ENCODE peak calls at places on chromosomes 16 and 17, in five cellular contexts. D is CD8-positive, alpha-beta T cell; Q is nephron progenitor cell; A is fibroblast of the aortic adventitia; R is Calu3. E is an unnamed sample.

GRCh38 chr16:67181346-67181745 is 2.4 kb downstream of the MATCAP1 start:
- DNase-seq in D (no peak), Q (no peak), A (peak), R (no peak), E (no peak)

GRCh38 chr17:2239882-2240430 is 63.6 kb downstream of the SMG6 start:
- DNase-seq in D (no peak), Q (no peak), A (peak), R (no peak), E (no peak)

GRCh38 chr17:64448665-64449512 is at the start of gene MILR1:
- DNase-seq in D (no peak), Q (no peak), A (peak), R (peak), E (peak)

GRCh38 chr16:15915555-15916081 is 27.2 kb upstream of the CEP20 start:
- DNase-seq in D (no peak), Q (no peak), A (no peak), R (no peak), E (no peak)

GRCh38 chr17:41415833-41416335 is 8.5 kb downstream of the KRT37 start:
- DNase-seq in D (no peak), Q (no peak), A (peak), R (no peak), E (no peak)

GRCh38 chr17:81711814-81712467 is at the start of gene SLC25A10:
- DNase-seq in D (peak), Q (peak), A (peak), R (peak), E (peak)

GRCh38 chr17:79085154-79085920 is 10.7 kb downstream of the ENGASE start:
- DNase-seq in D (no peak), Q (no peak), A (no peak), R (no peak), E (no peak)

GRCh38 chr16:65783709-65784474 is 582.6 kb upstream of the CDH5 start:
- DNase-seq in D (no peak), Q (no peak), A (peak), R (no peak), E (no peak)

GRCh38 chr17:35616506-35616905 is 29.4 kb downstream of the AP2B1 start:
- DNase-seq in D (no peak), Q (no peak), A (no peak), R (no peak), E (no peak)

GRCh38 chr17:11803635-11804034 is 193.6 kb downstream of the ZNF18 start:
- DNase-seq in D (no peak), Q (no peak), A (no peak), R (no peak), E (no peak)

GRCh38 chr16:27330542-27330941 is 16.8 kb downstream of the IL4R start:
- DNase-seq in D (no peak), Q (no peak), A (peak), R (no peak), E (no peak)

GRCh38 chr16:53457670-53458069 is 23.4 kb downstream of the RBL2 start:
- DNase-seq in D (peak), Q (no peak), A (no peak), R (no peak), E (no peak)

GRCh38 chr16:89595330-89596060 is 17.9 kb upstream of the DPEP1 start:
- DNase-seq in D (no peak), Q (no peak), A (no peak), R (no peak), E (no peak)

GRCh38 chr16:67271446-67271845 is 7.9 kb upstream of the PLEKHG4 start:
- DNase-seq in D (no peak), Q (no peak), A (no peak), R (no peak), E (no peak)

GRCh38 chr17:8192070-8192815 is 2.3 kb upstream of the BORCS6 start:
- DNase-seq in D (peak), Q (peak), A (peak), R (peak), E (peak)

GRCh38 chr17:3935825-3936355 is 19.6 kb upstream of the P2RX1 start:
- DNase-seq in D (no peak), Q (no peak), A (peak), R (no peak), E (no peak)

GRCh38 chr16:59259964-59260348 is 525.8 kb upstream of the GOT2 start:
- DNase-seq in D (no peak), Q (no peak), A (no peak), R (no peak), E (no peak)

GRCh38 chr16:6012716-6013115 is 915.1 kb upstream of the EEF2KMT start:
- DNase-seq in D (no peak), Q (no peak), A (no peak), R (no peak), E (no peak)

GRCh38 chr17:42248351-42249179 is 27.6 kb downstream of the STAT5B start:
- DNase-seq in D (peak), Q (no peak), A (peak), R (no peak), E (peak)

GRCh38 chr17:17782425-17783120 is 54.2 kb downstream of the SREBF1 start:
- DNase-seq in D (no peak), Q (peak), A (no peak), R (peak), E (no peak)

GRCh38 chr16:31113420-31114124 is 3.9 kb upstream of the KAT8 start:
- DNase-seq in D (no peak), Q (no peak), A (no peak), R (peak), E (peak)

GRCh38 chr16:20382202-20382948 is 22.2 kb downstream of the PDILT start:
- DNase-seq in D (no peak), Q (no peak), A (no peak), R (no peak), E (no peak)

GRCh38 chr17:51722994-51723393 is 435.5 kb downstream of the CA10 start:
- DNase-seq in D (no peak), Q (no peak), A (no peak), R (no peak), E (no peak)

GRCh38 chr17:2262146-2262587 is 41.4 kb downstream of the SMG6 start:
- DNase-seq in D (no peak), Q (no peak), A (peak), R (no peak), E (no peak)

GRCh38 chr16:24810951-24811843 is 34.6 kb upstream of the SLC5A11 start:
- DNase-seq in D (no peak), Q (no peak), A (no peak), R (no peak), E (no peak)
- TF ChIP-seq CTCF in D (no peak), Q (no peak), A (no peak), R (no peak), E (no peak)

DNA sequence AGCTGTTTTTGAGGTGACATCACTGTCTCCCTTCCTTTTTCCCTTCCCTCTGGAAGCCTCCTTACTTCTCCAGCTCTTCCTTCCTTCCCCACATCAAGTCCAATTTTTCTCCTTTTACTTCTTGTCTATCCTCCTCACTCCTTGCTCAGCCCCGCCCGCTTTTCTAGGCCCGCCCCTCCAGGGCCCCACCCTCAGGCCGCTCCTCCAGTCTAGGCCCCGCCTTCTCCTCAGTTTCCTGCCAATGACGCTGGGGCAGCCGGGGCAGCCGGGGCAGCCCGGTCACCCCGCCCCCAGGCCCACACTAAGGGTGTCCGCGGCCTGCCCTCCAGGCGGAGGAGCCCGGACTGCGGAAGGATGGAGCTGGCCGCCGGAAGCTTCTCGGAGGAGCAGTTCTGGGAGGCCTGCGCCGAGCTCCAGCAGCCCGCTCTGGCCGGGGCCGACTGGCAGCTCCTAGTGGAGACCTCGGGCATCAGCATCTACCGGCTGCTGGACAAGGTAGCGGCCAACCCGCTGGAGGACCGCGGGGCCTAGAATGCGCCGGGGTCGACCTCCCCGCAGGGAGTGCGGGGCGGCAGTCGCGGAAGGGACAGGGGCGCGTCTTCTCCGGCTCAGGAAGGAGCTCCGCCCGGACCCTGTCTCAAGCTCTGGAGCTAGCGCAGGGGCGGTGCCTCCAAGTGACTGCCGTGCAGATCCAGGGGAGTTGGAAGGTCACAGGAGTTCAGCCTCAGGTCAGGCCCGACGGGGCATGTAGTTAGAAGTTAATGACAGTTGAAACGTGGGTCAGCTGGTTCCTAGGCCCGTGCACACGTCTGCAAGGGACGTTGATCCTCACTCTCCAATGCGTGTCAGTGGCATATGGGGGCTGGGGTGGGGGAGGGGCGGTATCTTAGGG is at the start of gene PCTP:
- DNase-seq in D (peak), Q (peak), A (peak), R (peak), E (peak)
- TF ChIP-seq CTCF in D (no peak), Q (peak), A (peak), R (no peak), E (peak)

GRCh38 chr17:9886141-9886930 is 18.7 kb downstream of the RCVRN start:
- DNase-seq in D (no peak), Q (no peak), A (no peak), R (no peak), E (peak)

GRCh38 chr17:9893606-9894005 is 11.5 kb downstream of the RCVRN start:
- DNase-seq in D (no peak), Q (no peak), A (peak), R (no peak), E (no peak)

GRCh38 chr17:9895923-9896322 is 9.1 kb downstream of the RCVRN start:
- DNase-seq in D (no peak), Q (no peak), A (no peak), R (no peak), E (no peak)

GRCh38 chr17:9887521-9887920 is 17.6 kb downstream of the RCVRN start:
- DNase-seq in D (no peak), Q (no peak), A (no peak), R (no peak), E (peak)

GRCh38 chr17:9890124-9890523 is 14.9 kb downstream of the RCVRN start:
- DNase-seq in D (no peak), Q (peak), A (no peak), R (peak), E (no peak)
- TF ChIP-seq CTCF in D (no peak), Q (peak), A (no peak), R (no peak), E (peak)

DNA sequence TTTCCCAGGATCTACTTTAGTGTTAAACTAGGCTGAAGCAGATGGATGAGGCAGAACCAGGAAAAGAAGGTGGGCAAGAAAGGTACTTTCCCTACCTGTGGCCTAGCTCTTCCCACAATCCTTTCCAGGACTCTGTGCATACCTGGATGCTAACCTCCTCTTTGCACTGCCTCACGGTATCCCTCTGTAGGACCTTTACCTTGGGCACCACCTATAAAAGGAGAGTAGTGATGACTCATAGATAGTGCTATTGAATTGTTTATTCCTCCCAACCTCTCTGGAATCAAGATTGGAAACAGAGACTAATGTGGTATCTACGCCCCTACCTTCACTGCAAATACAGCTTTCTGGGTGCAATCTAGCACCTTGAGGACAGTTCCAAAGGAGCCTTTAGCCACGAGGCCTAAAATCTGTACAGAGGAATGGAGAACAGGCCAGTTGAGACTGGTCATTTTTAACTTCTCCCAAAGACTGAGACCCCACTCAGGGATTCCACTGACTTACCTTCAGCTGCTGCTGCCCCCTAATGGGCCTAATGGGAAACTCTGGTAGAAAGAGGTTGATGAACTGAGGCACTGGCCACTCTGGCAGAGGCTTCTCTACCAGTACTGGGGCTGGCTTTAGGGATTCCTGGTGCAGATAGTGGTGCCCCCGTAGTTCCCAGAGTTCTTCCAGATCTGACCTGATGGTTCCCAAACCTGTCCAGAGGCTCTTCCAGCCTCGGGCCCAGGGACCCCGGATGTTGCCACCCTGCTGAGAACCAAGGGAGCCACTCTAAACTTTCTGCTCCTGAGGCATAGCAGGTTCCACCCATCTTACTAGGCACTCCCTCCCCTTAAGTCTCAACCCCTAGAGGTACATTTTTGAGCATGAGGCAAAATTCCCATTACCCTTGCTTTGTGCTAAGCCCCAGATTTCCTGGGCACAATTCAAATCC is 781 bp downstream of the RSKR start:
- DNase-seq in D (peak), Q (peak), A (peak), R (peak), E (no peak)
- TF ChIP-seq CTCF in D (peak), Q (peak), A (peak), R (peak), E (peak)

GRCh38 chr17:57368637-57369336 is 112.5 kb downstream of the MSI2 start:
- DNase-seq in D (no peak), Q (no peak), A (no peak), R (peak), E (no peak)
- TF ChIP-seq CTCF in D (no peak), Q (no peak), A (no peak), R (no peak), E (no peak)

DNA sequence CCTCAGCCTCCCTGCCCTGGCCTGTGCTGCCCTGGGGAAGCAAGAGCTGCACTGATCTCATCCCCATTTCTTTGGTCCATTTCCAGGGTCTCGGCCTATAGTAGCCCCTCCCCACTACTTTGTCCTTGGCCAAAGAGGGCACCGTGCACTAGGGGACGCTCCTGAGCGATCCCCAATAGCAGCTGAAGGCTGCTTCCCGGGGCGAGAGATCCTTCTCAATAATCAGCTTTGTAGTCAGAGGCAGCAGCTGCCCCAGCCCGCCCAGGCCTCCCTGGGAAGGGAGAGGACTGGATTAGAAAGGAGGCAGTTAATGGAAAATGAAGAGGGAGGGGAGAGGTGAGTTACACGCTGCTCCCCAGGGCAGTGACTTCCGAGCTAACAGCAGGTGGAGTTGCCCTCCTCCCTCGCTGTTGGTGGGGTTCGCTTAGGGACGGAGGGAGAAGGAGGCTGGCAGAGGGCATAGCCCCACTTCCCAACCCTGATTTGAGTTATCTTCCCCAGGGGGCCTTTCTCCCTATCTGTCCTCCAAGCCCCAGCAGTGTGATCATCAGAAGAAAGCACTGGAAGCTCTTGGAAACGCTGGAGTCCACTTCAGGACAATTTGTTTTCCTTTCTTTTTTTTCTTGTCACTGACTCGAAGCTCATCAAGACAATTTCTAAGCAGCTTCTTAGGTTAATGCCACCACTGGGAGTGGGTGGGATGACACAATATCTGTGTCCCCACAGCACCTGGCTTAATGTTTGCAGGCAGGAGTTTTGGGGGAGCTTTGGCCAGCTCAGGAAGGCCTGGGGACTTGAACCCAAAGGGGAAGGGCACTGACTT is 2.6 kb downstream of the MXRA7 start:
- DNase-seq in D (no peak), Q (peak), A (peak), R (no peak), E (no peak)
- TF ChIP-seq CTCF in D (no peak), Q (peak), A (peak), R (no peak), E (no peak)

GRCh38 chr17:49577651-49577935 is 1.9 kb downstream of the NXPH3 start:
- DNase-seq in D (no peak), Q (no peak), A (no peak), R (no peak), E (no peak)

GRCh38 chr17:49574945-49575523 is 637 bp upstream of the NXPH3 start:
- DNase-seq in D (no peak), Q (no peak), A (no peak), R (no peak), E (no peak)

GRCh38 chr17:49575524-49576120 is at the start of gene NXPH3:
- DNase-seq in D (peak), Q (peak), A (peak), R (peak), E (no peak)

GRCh38 chr17:49576906-49577650 is 1.4 kb downstream of the NXPH3 start:
- DNase-seq in D (no peak), Q (no peak), A (no peak), R (no peak), E (no peak)

DNA sequence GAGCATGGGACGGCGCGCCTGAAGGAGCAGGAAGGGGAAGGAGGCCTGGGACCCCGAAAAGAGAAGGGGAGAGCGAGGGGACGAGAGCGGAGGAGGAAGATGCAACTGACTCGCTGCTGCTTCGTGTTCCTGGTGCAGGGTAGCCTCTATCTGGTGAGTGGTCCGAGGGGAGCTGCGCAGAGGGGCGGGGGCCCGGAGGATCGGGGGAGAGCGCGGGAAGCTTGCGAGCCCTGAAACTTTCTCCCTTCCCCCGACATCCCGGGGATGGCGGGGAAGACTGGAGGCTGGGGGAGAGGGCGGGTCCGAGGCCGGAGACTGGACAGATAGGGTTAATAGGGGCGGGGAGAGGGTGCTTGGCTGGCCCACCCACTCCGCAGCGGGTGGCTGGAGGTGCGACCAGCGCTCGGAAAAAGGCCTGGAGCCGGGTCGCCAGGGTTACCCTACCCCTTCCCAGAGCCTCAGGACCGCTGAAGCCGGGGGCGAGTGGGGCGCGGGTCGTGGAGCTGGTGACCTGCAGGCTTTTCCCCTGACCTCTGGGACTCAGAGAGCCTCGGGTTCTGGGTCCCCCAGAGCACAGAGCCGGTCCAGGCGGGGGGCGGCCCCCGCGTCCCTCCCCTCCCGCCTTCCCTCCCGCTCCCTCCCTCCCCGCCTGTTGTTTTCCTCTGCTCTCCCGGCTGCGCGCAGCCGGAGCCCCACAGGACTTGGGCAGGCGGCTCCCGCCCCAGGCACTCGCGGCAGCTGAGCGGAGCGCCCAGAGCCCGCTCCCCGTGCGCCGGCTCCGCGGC is 642 bp downstream of the NXPH3 start:
- DNase-seq in D (no peak), Q (peak), A (peak), R (peak), E (no peak)
- TF ChIP-seq CTCF in D (no peak), Q (no peak), A (no peak), R (no peak), E (no peak)

DNA sequence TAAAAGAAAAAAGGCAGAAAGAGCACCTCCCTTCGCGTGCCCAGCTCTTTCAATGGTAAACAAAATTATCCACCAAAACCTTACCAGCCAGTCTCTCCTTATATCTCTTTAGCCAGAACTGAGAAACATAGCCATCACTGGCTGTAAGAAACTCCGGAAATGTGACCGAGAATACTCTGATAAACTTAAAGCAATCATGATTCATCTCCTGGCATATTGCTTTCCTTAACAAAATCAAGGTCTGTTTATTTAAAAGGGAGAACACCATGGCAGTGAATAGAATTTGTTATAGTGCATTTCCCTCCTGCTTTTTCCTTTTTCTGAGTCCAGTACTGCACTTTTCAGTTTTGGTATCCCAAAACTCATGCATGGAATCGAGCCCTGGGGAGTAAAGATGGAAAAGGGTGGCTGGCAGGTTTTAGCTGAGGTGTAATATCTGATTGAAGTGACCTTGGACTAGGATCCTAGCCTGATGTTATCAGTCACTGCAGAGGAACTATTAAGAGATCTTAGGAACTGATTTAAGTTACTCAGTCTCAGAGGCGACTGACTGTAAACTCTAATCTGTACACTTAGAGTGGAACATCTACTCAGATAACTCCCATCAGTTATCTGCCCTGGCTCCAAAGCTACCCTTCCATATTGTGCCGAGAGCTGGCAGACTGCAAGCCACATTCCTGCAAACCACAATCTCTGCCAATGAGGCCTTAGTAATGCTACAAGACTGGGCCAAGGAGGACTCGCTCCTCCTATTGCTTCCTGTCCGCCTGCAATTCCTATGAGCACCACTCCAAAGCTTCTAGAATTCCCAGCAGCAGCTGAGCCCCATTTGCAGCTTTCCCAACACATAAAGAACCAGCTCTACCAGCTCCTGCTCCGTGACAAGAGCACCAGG is 7.4 kb upstream of the COX10 start:
- DNase-seq in D (no peak), Q (no peak), A (peak), R (no peak), E (no peak)
- TF ChIP-seq CTCF in D (no peak), Q (no peak), A (peak), R (no peak), E (no peak)